ENCODE peak calls at places on chromosome 15, in four cellular contexts. P is central memory CD4-positive, alpha-beta T cell; D is GDM1; C is stimulated activated CD8-positive, alpha-beta memory T cell treated with anti-CD3 and anti-CD28 coated beads, Interleukin-4, amount 100 ng/mL, for 24 hours. X is an unnamed sample.

GRCh38 chr15:56919708-56920637 is 1.5 kb downstream of the TCF12 start:
- DNase-seq in P (peak), D (no peak), C (no peak), X (no peak)

GRCh38 chr15:98612490-98613110 is 35.7 kb upstream of the IGF1R start:
- DNase-seq in P (no peak), D (peak), C (no peak), X (peak)

GRCh38 chr15:60414016-60414682 is 16.4 kb upstream of the ANXA2 start:
- DNase-seq in P (no peak), D (no peak), C (no peak), X (no peak)

GRCh38 chr15:93829115-93829849 is 402.1 kb upstream of the MCTP2 start:
- DNase-seq in P (no peak), D (no peak), C (no peak), X (no peak)

GRCh38 chr15:79372428-79372827 is 59.7 kb upstream of the MINAR1 start:
- DNase-seq in P (no peak), D (no peak), C (no peak), X (no peak)

GRCh38 chr15:45435124-45435903 is 57.0 kb upstream of the GATM start:
- DNase-seq in P (no peak), D (no peak), C (no peak), X (no peak)

GRCh38 chr15:91694829-91695205 is 158.7 kb upstream of the SLCO3A1 start:
- DNase-seq in P (no peak), D (no peak), C (no peak), X (no peak)

GRCh38 chr15:51672100-51672731 is 9.1 kb upstream of the SCG3 start:
- DNase-seq in P (no peak), D (peak), C (no peak), X (peak)

GRCh38 chr15:57537951-57538506 is 53.7 kb upstream of the MYZAP start:
- DNase-seq in P (no peak), D (no peak), C (no peak), X (no peak)

GRCh38 chr15:65423977-65424679 is 1.4 kb upstream of the IGDCC4 start:
- DNase-seq in P (no peak), D (no peak), C (no peak), X (no peak)

GRCh38 chr15:81968691-81969090 is 77.1 kb downstream of the MEX3B start:
- DNase-seq in P (no peak), D (no peak), C (no peak), X (no peak)

GRCh38 chr15:92981333-92981732 is 81.2 kb downstream of the CHD2 start:
- DNase-seq in P (no peak), D (no peak), C (no peak), X (no peak)

GRCh38 chr15:66737243-66738010 is 35.4 kb downstream of the SMAD6 start:
- DNase-seq in P (no peak), D (no peak), C (no peak), X (no peak)